ENCODE peak calls at places on chromosome 3, in seven cellular contexts. A is CD8-positive, alpha-beta memory T cell; Y is cardiac muscle cell; G is SJCRH30; J is fibroblast of lung; V is A549; H is OCI-LY7. Z is an unnamed sample.

GRCh38 chr3:52534281-52535183 is 875 bp upstream of the NT5DC2 start:
- DNase-seq in A (no peak), H (peak; percentile 64), J (peak; percentile 46), Y (no peak), G (no peak), V (no peak), Z (no peak)

GRCh38 chr3:169664034-169664820 is 715 bp upstream of the MECOM start:
- DNase-seq in H (no peak), G (peak; percentile 39), J (peak; percentile 49), V (no peak), Y (no peak), A (no peak), Z (no peak)

GRCh38 chr3:159996959-159997358 is 8.3 kb downstream of the IL12A start:
- DNase-seq in H (no peak), Y (no peak), G (no peak), V (no peak), A (no peak), J (no peak), Z (no peak)

GRCh38 chr3:124714218-124714853 is 15.9 kb upstream of the UMPS start:
- DNase-seq in G (no peak), V (no peak), J (no peak), H (no peak), A (no peak), Y (no peak), Z (no peak)

GRCh38 chr3:42820746-42821051 is 11.5 kb downstream of the ACKR2 start:
- DNase-seq in Y (no peak), G (no peak), H (no peak), J (no peak), A (no peak), V (no peak), Z (no peak)

GRCh38 chr3:57917611-57918010 is 90.6 kb upstream of the FLNB start:
- DNase-seq in V (no peak), G (no peak), A (no peak), Y (no peak), J (peak; percentile 11), H (no peak), Z (no peak)

GRCh38 chr3:27625848-27626247 is 96.3 kb downstream of the EOMES start:
- DNase-seq in V (no peak), A (no peak), H (no peak), Y (no peak), G (peak; percentile 20), J (no peak), Z (no peak)

GRCh38 chr3:30775070-30775469 is 119.4 kb downstream of the GADL1 start:
- DNase-seq in H (no peak), A (no peak), G (no peak), Y (no peak), V (no peak), J (no peak), Z (no peak)

GRCh38 chr3:40022267-40022827 is 212.9 kb downstream of the MYRIP start:
- DNase-seq in V (no peak), H (no peak), G (no peak), A (no peak), Y (no peak), J (no peak), Z (no peak)

GRCh38 chr3:65938147-65938546 is 100.6 kb downstream of the MAGI1 start:
- DNase-seq in A (no peak), J (no peak), G (no peak), Y (no peak), V (no peak), H (no peak), Z (no peak)

DNA sequence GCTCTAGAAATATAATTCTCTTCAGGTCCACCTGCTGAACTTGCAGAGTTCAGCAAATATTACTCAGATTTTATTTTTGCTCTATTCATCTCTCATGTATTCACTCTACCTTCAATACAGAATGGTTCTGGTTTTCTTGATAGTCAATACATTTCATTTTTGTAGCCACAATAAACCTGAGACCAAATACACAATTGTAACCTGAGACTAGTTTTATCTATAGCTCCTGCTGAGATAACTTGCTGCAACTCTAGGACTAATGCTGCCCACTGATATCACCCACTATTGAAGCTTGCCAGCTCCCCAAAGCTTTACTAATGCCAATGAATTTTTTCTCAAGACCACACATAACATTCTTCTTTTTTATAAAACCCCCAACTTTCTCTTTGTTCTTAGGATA is 229.3 kb downstream of the NSUN3 start:
- DNase-seq in G (no peak), V (no peak), H (no peak), Y (no peak), A (no peak), J (no peak), Z (no peak)
- H3K27ac ChIP-seq in G (no peak overlapping the region), V (no peak overlapping the region), H (no peak overlapping the region), Y (no peak overlapping the region), A (no peak overlapping the region), J (no peak overlapping the region), Z (no peak overlapping the region)

DNA sequence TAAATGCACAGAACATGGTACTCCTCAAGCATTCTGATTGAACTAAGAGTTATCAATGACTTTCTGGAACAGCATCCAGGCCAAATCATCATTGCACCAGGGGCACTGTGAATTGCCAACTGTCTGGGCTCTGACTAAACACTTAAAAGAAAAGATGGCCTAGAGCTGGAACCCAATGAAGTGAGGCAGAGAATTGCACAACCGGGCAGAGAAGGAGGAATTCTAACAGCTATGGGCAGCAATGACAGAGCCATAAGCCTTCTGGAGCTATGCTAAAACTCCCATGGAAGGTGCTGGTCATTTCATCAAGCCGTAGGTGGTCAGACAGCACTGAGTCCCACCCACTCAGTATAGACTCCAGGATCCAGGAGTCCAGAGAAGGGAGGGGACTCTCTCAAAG is 48.1 kb upstream of the OXTR start:
- DNase-seq in J (no peak), A (no peak), H (no peak), V (no peak), Y (no peak), G (no peak), Z (no peak)
- H3K9me3 ChIP-seq in J (no peaks in the 10 kb centered on the region), A (no peaks in the 10 kb centered on the region), H (peaks cover 15% of the 10 kb centered on the region), V (peaks cover 24% of the 10 kb centered on the region), Y (no peaks in the 10 kb centered on the region), G (peaks cover 15% of the 10 kb centered on the region), Z (no peaks in the 10 kb centered on the region)

DNA sequence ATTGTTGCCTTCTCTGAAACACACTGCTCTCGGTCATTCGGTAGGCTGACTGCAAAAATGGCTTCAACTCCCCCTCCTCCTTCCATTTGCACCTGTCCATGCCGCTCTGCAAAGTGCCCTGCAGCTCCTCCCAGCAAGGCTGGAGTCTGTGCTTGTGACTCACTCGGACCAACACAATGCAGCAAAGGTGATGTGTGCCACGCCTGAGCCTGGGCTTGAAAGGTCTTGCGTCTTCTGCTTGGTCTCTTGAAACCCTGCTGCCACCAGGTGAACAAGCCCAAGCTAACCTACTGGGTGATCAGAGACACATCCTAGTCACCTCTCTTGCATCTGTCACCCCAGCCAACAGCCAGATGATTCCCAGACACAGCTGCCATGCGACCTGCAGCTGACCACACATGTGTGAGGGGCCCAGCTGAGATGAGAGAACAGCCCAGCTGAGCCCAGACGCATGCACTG is 71.1 kb downstream of the MGLL start:
- DNase-seq in G (peak; percentile 96), J (no peak), H (no peak), A (no peak), Y (no peak), V (no peak), Z (no peak)
- H3K27ac ChIP-seq in G (peak overlapping the region; percentile 99), J (peak overlapping the region; percentile 42), H (no peak overlapping the region), A (no peak overlapping the region), Y (no peak overlapping the region), V (peak overlapping the region; percentile 100), Z (no peak overlapping the region)

GRCh38 chr3:154835638-154836037 is 244.5 kb upstream of the MME start:
- DNase-seq in G (no peak), Y (no peak), A (no peak), H (no peak), J (no peak), V (no peak), Z (no peak)

GRCh38 chr3:154829979-154830378 is 250.1 kb upstream of the MME start:
- DNase-seq in H (no peak), A (no peak), J (no peak), V (no peak), Y (no peak), G (no peak), Z (no peak)
- H3K9me3 ChIP-seq in H (peaks cover 4% of the 10 kb centered on the region), A (no peaks in the 10 kb centered on the region), J (no peaks in the 10 kb centered on the region), V (no peaks in the 10 kb centered on the region), Y (no peaks in the 10 kb centered on the region), G (no peaks in the 10 kb centered on the region), Z (no peaks in the 10 kb centered on the region)

GRCh38 chr3:149010504-149010951 is 19.2 kb downstream of the GYG1 start:
- DNase-seq in Y (no peak), H (no peak), J (peak; percentile 62), A (no peak), V (no peak), G (peak; percentile 88), Z (no peak)
- H3K27ac ChIP-seq in Y (no peak overlapping the region), H (no peak overlapping the region), J (no peak overlapping the region), A (no peak overlapping the region), V (no peak overlapping the region), G (peak overlapping the region; percentile 91), Z (no peak overlapping the region)

Z was measured in iPS DF 6.9.